ENCODE peak calls at places on chromosomes 11 and 22, in four cellular contexts. M is epithelial cell of esophagus, O is heart right ventricle, U is Caco-2. Q is an unnamed sample.

GRCh38 chr11:95011376-95011775 is 13.7 kb upstream of the KDM4E start:
- DNase-seq in M (no peak), U (no peak), O (no peak), Q (no peak)

GRCh38 chr22:46459347-46460065 is 77.9 kb downstream of the CELSR1 start:
- DNase-seq in U (no peak), M (no peak), O (no peak), Q (no peak)

GRCh38 chr11:36509265-36509664 is 807 bp downstream of the TRAF6 start:
- DNase-seq in O (no peak), U (no peak), M (peak), Q (no peak)

GRCh38 chr22:50545522-50546325 is at the start of gene KLHDC7B:
- DNase-seq in O (no peak), U (no peak), M (no peak), Q (no peak)

GRCh38 chr11:93238956-93239355 is 41.2 kb upstream of the SLC36A4 start:
- DNase-seq in M (no peak), U (no peak), O (no peak), Q (no peak)

GRCh38 chr11:24747275-24748251 is 250.7 kb downstream of the LUZP2 start:
- DNase-seq in U (no peak), O (peak), M (peak), Q (no peak)

GRCh38 chr11:15412054-15412453 is 297.3 kb downstream of the INSC start:
- DNase-seq in M (peak), U (no peak), O (no peak), Q (no peak)

GRCh38 chr11:4146765-4147098 is 52.1 kb downstream of the RRM1 start:
- DNase-seq in O (no peak), U (no peak), M (no peak), Q (no peak)

GRCh38 chr22:31056986-31057599 is 24.0 kb upstream of the SMTN start:
- DNase-seq in O (no peak), M (no peak), U (no peak), Q (no peak)

GRCh38 chr11:119907934-119908760 is 179.1 kb upstream of the NECTIN1 start:
- DNase-seq in U (no peak), O (no peak), M (peak), Q (no peak)

GRCh38 chr11:27052668-27053067 is 12.1 kb downstream of the BBOX1 start:
- DNase-seq in M (no peak), O (no peak), U (no peak), Q (no peak)

GRCh38 chr22:32801436-32802290 is at the start of gene TIMP3:
- DNase-seq in M (peak), O (peak), U (peak), Q (peak)

GRCh38 chr11:47348859-47349258 is 3.6 kb downstream of the MYBPC3 start:
- DNase-seq in O (no peak), U (peak), M (peak), Q (no peak)

GRCh38 chr11:66429983-66430602 is 8.6 kb downstream of the MRPL11 start:
- DNase-seq in U (peak), O (peak), M (peak), Q (peak)

GRCh38 chr11:64233913-64234839 is at the start of gene VEGFB:
- DNase-seq in O (peak), M (peak), U (peak), Q (no peak)

GRCh38 chr22:27488456-27489224 is 312.9 kb downstream of the MN1 start:
- DNase-seq in U (no peak), M (no peak), O (no peak), Q (no peak)

GRCh38 chr22:36358533-36359171 is 29.1 kb downstream of the MYH9 start:
- DNase-seq in O (no peak), U (no peak), M (no peak), Q (no peak)

GRCh38 chr11:30326911-30327310 is 4.0 kb downstream of the ARL14EP start:
- DNase-seq in O (no peak), M (no peak), U (no peak), Q (no peak)

GRCh38 chr11:47566166-47566546 is 757 bp downstream of the PTPMT1 start:
- DNase-seq in U (no peak), O (no peak), M (peak), Q (no peak)

DNA sequence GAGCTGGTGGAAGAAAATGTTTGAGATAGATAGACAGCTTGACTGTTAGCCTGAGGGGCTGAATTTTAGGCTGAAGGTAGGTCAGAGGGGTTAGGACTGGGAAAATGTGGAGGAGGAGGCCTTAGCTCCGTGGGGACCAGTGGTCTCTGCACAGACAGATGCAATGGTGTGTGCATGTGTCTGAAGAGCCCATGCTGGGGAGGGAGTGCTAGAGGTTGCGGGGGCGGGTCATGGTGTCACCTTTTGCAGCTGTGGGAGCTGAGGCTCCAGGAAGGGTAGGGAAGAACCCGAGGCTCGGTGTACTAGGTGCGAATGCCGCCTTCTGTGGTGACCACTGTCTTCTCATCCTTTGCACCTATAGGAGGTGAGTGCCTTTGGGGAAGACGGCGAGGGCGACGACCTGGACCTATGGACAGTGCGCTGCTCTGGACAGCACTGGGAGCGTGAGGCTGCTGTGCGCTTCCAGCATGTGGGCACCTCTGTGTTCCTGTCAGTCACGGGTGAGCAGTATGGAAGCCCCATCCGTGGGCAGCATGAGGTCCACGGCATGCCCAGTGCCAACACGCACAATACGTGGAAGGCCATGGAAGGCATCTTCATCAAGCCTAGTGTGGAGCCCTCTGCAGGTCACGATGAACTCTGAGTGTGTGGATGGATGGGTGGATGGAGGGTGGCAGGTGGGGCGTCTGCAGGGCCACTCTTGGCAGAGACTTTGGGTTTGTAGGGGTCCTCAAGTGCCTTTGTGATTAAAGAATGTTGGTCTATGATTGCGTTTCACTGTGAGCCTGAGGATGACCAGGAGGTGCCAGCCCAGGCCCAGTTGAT is 1.6 kb downstream of the SDF2L1 start:
- DNase-seq in O (no peak), M (no peak), U (no peak), Q (no peak)
- TF ChIP-seq CTCF in O (no peak), M (no peak), U (no peak), Q (no peak)

DNA sequence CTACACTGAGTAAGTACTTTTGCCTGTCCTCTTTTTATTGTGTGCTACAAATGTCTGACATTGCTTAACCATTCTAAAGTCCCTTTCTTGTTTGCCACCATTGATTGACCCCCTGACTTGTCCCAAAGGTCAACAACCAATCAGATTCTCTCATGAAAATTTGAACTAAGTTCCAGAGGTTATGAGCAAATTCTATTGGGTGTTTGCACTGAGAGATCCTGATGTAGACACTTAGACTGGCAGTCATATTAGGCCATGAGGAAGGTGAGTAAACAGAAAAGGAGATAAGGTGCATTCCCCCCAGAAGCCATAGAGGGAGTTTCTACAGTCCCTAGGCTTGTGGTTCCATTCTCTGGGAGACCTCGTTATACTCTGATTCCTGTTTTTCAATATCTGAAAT is 101.3 kb upstream of the E2F8 start:
- DNase-seq in U (peak), O (no peak), M (no peak), Q (no peak)
- TF ChIP-seq CTCF in U (no peak), O (no peak), M (no peak), Q (no peak)

GRCh38 chr11:123694551-123694950 is 40.1 kb upstream of the SCN3B start:
- DNase-seq in U (no peak), O (no peak), M (peak), Q (no peak)

GRCh38 chr11:123700774-123701173 is 40.7 kb downstream of the ZNF202 start:
- DNase-seq in U (no peak), M (peak), O (no peak), Q (no peak)

GRCh38 chr11:123690490-123690889 is 36.1 kb upstream of the SCN3B start:
- DNase-seq in U (no peak), O (no peak), M (peak), Q (no peak)

GRCh38 chr11:123702137-123702536 is 39.3 kb downstream of the ZNF202 start:
- DNase-seq in M (no peak), O (peak), U (no peak), Q (no peak)

GRCh38 chr11:123696183-123696582 is 41.8 kb upstream of the SCN3B start:
- DNase-seq in O (no peak), U (no peak), M (peak), Q (no peak)
- TF ChIP-seq CTCF in O (no peak), U (peak), M (no peak), Q (peak)

DNA sequence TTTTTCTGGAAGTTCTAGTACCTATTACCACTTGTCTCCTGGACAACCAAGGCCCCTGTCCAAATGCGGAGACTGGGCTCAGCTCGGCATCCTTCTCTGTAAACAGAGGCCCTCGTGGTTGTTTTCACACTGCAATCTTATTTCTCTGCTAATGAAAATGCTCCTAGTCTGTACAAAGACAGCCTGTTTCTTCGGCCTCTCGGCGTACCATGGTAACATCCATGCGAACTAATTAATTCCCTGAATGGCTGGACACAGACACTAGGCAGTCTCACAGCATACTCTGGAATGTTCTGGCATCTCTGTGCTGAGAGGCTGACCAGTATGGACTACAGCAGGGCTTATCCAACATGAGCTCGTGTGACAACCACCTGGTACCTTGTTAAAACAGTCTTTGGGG is 5.7 kb downstream of the POLR3H start:
- DNase-seq in M (no peak), O (no peak), U (no peak), Q (no peak)
- TF ChIP-seq CTCF in M (no peak), O (no peak), U (no peak), Q (no peak)

GRCh38 chr22:47627561-47628253 is 865.3 kb downstream of the TBC1D22A start:
- DNase-seq in U (no peak), M (no peak), O (no peak), Q (no peak)

GRCh38 chr22:47628477-47629272 is 866.2 kb downstream of the TBC1D22A start:
- DNase-seq in O (no peak), M (no peak), U (no peak), Q (no peak)

GRCh38 chr22:47625531-47626427 is 863.3 kb downstream of the TBC1D22A start:
- DNase-seq in U (no peak), O (no peak), M (no peak), Q (no peak)

GRCh38 chr22:47625013-47625385 is 862.5 kb downstream of the TBC1D22A start:
- DNase-seq in U (no peak), O (no peak), M (no peak), Q (no peak)

DNA sequence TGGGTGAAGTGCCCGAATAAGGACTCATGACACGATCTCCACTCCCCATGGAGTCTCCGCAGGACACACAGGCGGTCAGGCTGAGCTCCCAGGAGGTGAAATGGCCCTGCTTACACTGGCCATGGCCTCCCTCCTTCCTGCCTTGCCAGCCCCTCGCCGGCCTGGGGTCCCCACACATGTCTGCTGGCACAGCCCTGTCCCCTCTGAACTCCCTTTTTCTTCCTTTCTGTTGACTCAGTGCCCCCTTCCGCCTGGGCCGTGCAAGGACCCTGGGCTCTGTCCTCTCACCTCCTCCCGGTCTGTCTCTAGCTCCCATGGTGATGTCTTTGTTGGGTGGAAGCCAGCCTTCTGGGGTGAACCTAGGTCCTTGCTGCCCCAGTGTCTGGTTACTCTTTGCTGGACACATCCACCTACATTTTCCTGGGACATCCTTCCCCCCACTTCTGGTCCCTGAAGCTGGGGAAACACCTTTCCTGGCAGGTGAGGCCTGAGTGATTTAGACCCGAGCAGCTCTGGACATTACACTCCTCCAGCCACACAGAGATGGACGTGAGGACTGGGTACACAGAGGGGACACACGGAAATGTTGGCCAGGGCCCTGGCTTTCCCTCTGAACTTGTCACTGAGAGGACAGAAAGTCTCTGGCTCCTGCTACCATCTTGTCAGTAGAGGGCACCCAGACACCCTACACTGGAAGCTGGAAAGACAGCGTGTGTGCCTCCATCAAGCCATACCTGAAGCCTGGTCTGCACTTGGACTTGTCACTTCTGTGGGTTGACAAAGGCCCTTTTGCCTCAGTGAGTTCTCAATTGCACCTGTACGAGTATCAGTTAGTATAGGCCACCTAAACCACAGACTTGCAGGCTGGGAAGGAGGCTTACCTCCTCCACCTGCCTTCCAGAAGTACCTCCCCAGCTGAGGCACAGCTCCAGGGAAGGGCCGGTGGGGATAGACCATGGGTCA is 864.3 kb downstream of the TBC1D22A start:
- DNase-seq in U (no peak), M (no peak), O (no peak), Q (no peak)
- TF ChIP-seq CTCF in U (no peak), M (no peak), O (no peak), Q (no peak)

Q was measured in type B pancreatic cell.